ENCODE peak calls at places on chromosome 20, in eight cellular contexts. G is esophagus squamous epithelium, S is pancreas, J is stomach, L is MM.1S, E is Panc1, H is uterus, X is PC-3. Y is an unnamed sample.
A peak's percentile ranks its signal among the peaks of the same experiment; 100 is the strongest.

GRCh38 chr20:47201074-47201730 is 155.3 kb downstream of the ZMYND8 start:
- DNase-seq in G (no peak), S (no peak), J (no peak), L (peak; percentile 34), E (no peak), H (no peak), X (no peak), Y (no peak)

GRCh38 chr20:63046841-63047240 is 40.1 kb upstream of the BHLHE23 start:
- DNase-seq in G (no peak), S (no peak), J (no peak), L (no peak), E (no peak), H (no peak), X (no peak), Y (no peak)

GRCh38 chr20:46797201-46797600 is 87.8 kb downstream of the SLC2A10 start:
- DNase-seq in G (no peak), S (no peak), J (no peak), L (no peak), E (no peak), H (no peak), X (no peak), Y (no peak)

GRCh38 chr20:51176846-51177245 is 153.9 kb upstream of the KCNG1 start:
- DNase-seq in G (no peak), S (no peak), J (no peak), L (no peak), E (no peak), H (no peak), X (no peak), Y (no peak)

GRCh38 chr20:46118481-46119020 is 437 bp downstream of the CD40 start:
- DNase-seq in G (no peak), S (peak; percentile 41), J (peak; percentile 28), L (peak; percentile 27), E (no peak), H (peak; percentile 43), X (no peak), Y (peak; percentile 40)

GRCh38 chr20:61919239-61919638 is 146.4 kb downstream of the TAF4 start:
- DNase-seq in G (no peak), S (no peak), J (no peak), L (no peak), E (no peak), H (no peak), X (no peak), Y (no peak)

GRCh38 chr20:17541996-17542395 is 10.8 kb upstream of the BFSP1 start:
- DNase-seq in G (no peak), S (no peak), J (no peak), L (no peak), E (no peak), H (no peak), X (peak; percentile 22), Y (no peak)

GRCh38 chr20:25517124-25517523 is 68.2 kb downstream of the NINL start:
- DNase-seq in G (no peak), S (no peak), J (no peak), L (no peak), E (no peak), H (no peak), X (no peak), Y (no peak)

GRCh38 chr20:63254237-63254535 is at the start of gene NKAIN4:
- DNase-seq in G (no peak), S (no peak), J (no peak), L (no peak), E (no peak), H (no peak), X (no peak), Y (no peak)

GRCh38 chr20:420169-420620 is 12.1 kb downstream of the RBCK1 start:
- DNase-seq in G (no peak), S (no peak), J (no peak), L (no peak), E (no peak), H (no peak), X (no peak), Y (no peak)

GRCh38 chr20:8330316-8330784 is 198.3 kb downstream of the PLCB1 start:
- DNase-seq in G (no peak), S (no peak), J (no peak), L (no peak), E (no peak), H (no peak), X (no peak), Y (no peak)

GRCh38 chr20:43397147-43397546 is 60.5 kb upstream of the SRSF6 start:
- DNase-seq in G (no peak), S (no peak), J (no peak), L (no peak), E (no peak), H (no peak), X (no peak), Y (no peak)

GRCh38 chr20:35342154-35342769 is 50.0 kb upstream of the FAM83C start:
- DNase-seq in G (no peak), S (no peak), J (no peak), L (no peak), E (no peak), H (no peak), X (no peak), Y (no peak)

GRCh38 chr20:45975686-45976085 is 3.7 kb upstream of the ZNF335 start:
- DNase-seq in G (no peak), S (no peak), J (no peak), L (no peak), E (no peak), H (no peak), X (no peak), Y (no peak)

GRCh38 chr20:11651138-11651537 is 266.6 kb upstream of the BTBD3 start:
- DNase-seq in G (no peak), S (no peak), J (no peak), L (no peak), E (no peak), H (no peak), X (no peak), Y (no peak)

GRCh38 chr20:54680439-54680838 is 205.0 kb downstream of the DOK5 start:
- DNase-seq in G (no peak), S (no peak), J (no peak), L (no peak), E (no peak), H (no peak), X (no peak), Y (no peak)

GRCh38 chr20:39010496-39010895 is 48.4 kb downstream of the DHX35 start:
- DNase-seq in G (no peak), S (no peak), J (no peak), L (no peak), E (no peak), H (no peak), X (no peak), Y (no peak)

GRCh38 chr20:59945175-59945574 is 5.0 kb downstream of the FAM217B start:
- DNase-seq in G (no peak), S (no peak), J (no peak), L (no peak), E (no peak), H (no peak), X (no peak), Y (no peak)
- H3K27ac ChIP-seq in G (no peak overlapping the region), S (no peak overlapping the region), J (no peak overlapping the region), L (no peak overlapping the region), E (no peak overlapping the region), H (no peak overlapping the region), X (no peak overlapping the region), Y (peak overlapping the region; percentile 45)

DNA sequence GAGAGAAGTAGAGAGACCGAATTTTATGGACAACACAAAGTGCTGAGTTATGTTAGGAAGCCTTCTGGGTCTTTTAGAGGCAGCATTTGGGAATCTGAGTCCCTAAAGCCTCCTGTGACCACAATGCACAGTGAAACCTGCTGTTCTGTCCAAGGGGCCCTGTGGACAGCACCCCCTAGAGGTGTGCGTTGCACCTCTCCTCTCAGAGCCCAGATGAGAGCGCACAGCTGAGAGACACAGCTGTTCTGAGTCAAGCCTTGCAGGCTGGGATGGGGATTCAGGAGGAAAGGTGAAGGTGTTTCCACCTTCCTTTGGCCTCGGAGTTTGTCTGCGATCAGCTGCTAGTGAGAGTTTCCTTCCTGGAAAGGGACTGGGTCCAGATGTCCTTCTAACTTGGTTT is 13.0 kb downstream of the PCK1 start:
- DNase-seq in G (no peak), S (no peak), J (no peak), L (no peak), E (no peak), H (no peak), X (no peak), Y (no peak)
- TF ChIP-seq CTCF in G (no peak), S (no peak), J (no peak), L (peak; percentile 48), E (peak; percentile 64), H (no peak), X (peak; percentile 69), Y (no peak)

GRCh38 chr20:50052952-50053789 is 59.8 kb downstream of the UBE2V1 start:
- DNase-seq in G (no peak), S (no peak), J (no peak), L (no peak), E (no peak), H (no peak), X (no peak), Y (no peak)

GRCh38 chr20:50055524-50056083 is 57.3 kb downstream of the UBE2V1 start:
- DNase-seq in G (no peak), S (no peak), J (no peak), L (no peak), E (no peak), H (no peak), X (no peak), Y (no peak)

GRCh38 chr20:50053790-50054547 is 59.0 kb downstream of the UBE2V1 start:
- DNase-seq in G (no peak), S (no peak), J (no peak), L (no peak), E (no peak), H (no peak), X (no peak), Y (no peak)

GRCh38 chr20:50056408-50056926 is 56.5 kb downstream of the UBE2V1 start:
- DNase-seq in G (no peak), S (no peak), J (no peak), L (no peak), E (no peak), H (no peak), X (no peak), Y (no peak)

GRCh38 chr20:50054626-50055511 is 58.1 kb downstream of the UBE2V1 start:
- DNase-seq in G (no peak), S (no peak), J (peak; percentile 37), L (no peak), E (no peak), H (peak; percentile 31), X (no peak), Y (peak; percentile 46)
- H3K27ac ChIP-seq in G (peak overlapping the region; percentile 23), S (no peak overlapping the region), J (peak overlapping the region; percentile 50), L (no peak overlapping the region), E (peak overlapping the region; percentile 37), H (no peak overlapping the region), X (no peak overlapping the region), Y (peak overlapping the region; percentile 25)

GRCh38 chr20:58040447-58041290 is 187.8 kb downstream of the ANKRD60 start:
- DNase-seq in G (no peak), S (no peak), J (no peak), L (no peak), E (no peak), H (no peak), X (no peak), Y (no peak)

GRCh38 chr20:58039569-58040092 is 188.8 kb downstream of the ANKRD60 start:
- DNase-seq in G (no peak), S (no peak), J (no peak), L (no peak), E (no peak), H (no peak), X (no peak), Y (peak; percentile 40)

GRCh38 chr20:58042626-58043025 is 185.8 kb downstream of the ANKRD60 start:
- DNase-seq in G (no peak), S (no peak), J (no peak), L (no peak), E (no peak), H (no peak), X (no peak), Y (no peak)

GRCh38 chr20:58037631-58038030 is 190.8 kb downstream of the ANKRD60 start:
- DNase-seq in G (no peak), S (no peak), J (no peak), L (no peak), E (no peak), H (no peak), X (no peak), Y (no peak)

GRCh38 chr20:58038123-58038654 is 190.3 kb downstream of the ANKRD60 start:
- DNase-seq in G (no peak), S (no peak), J (no peak), L (no peak), E (no peak), H (no peak), X (no peak), Y (no peak)
- TF ChIP-seq CTCF in G (no peak), S (no peak), J (no peak), L (no peak), E (no peak), H (no peak), X (no peak), Y (no peak)

Y was measured in left ventricle myocardium inferior.